ENCODE peak calls at places on chromosomes 5 and 9, in nine cellular contexts. O is prostate gland; J is stimulated activated CD4-positive, alpha-beta T cell treated with anti-CD3 and anti-CD28 coated beads, Interleukin-1b, Interleukin-23, amount 100 ng/mL, for 24 hours; M is fibroblast of lung; E is left ventricle myocardium superior; X is ureter; D is foreskin fibroblast; I is PC-9; Z is NCI-H1930. U is an unnamed sample.

GRCh38 chr5:142097681-142098080 is 10.9 kb upstream of the NDFIP1 start:
- DNase-seq in Z (no peak), O (no peak), J (no peak), M (no peak), I (peak; percentile 47), D (no peak), X (no peak), E (no peak), U (no peak)

GRCh38 chr5:107464876-107465275 is 205.9 kb downstream of the EFNA5 start:
- DNase-seq in I (no peak), E (no peak), O (no peak), J (no peak), D (no peak), X (no peak), M (no peak), Z (no peak), U (no peak)

GRCh38 chr5:160774646-160775313 is 77.2 kb downstream of the ATP10B start:
- DNase-seq in D (no peak), M (no peak), J (no peak), X (no peak), I (no peak), E (no peak), Z (no peak), O (no peak), U (no peak)

GRCh38 chr9:21688108-21689102 is 114.0 kb upstream of the MTAP start:
- DNase-seq in X (no peak), D (peak; percentile 80), M (peak; percentile 95), Z (no peak), O (no peak), I (no peak), E (peak; percentile 34), J (no peak), U (no peak)

GRCh38 chr9:96021616-96022444 is 146.3 kb downstream of the ERCC6L2 start:
- DNase-seq in X (no peak), J (no peak), E (peak; percentile 50), M (no peak), O (no peak), I (no peak), D (no peak), Z (no peak), U (no peak)

GRCh38 chr5:78574157-78574673 is 74.4 kb downstream of the LHFPL2 start:
- DNase-seq in O (no peak), X (no peak), Z (no peak), M (no peak), D (peak; percentile 54), E (no peak), J (no peak), I (no peak), U (no peak)

GRCh38 chr9:87405677-87406544 is 91.8 kb upstream of the DAPK1 start:
- DNase-seq in I (no peak), E (no peak), X (no peak), D (no peak), Z (no peak), O (no peak), J (no peak), M (peak; percentile 52), U (no peak)

GRCh38 chr9:38443181-38443580 is 18.9 kb upstream of the IGFBPL1 start:
- DNase-seq in Z (no peak), E (no peak), J (no peak), I (no peak), X (no peak), O (no peak), M (no peak), D (no peak), U (no peak)

GRCh38 chr9:137648396-137648795 is 29.6 kb downstream of the EHMT1 start:
- DNase-seq in D (no peak), X (no peak), Z (no peak), O (no peak), M (peak; percentile 52), E (no peak), I (no peak), J (no peak), U (no peak)

GRCh38 chr5:150142800-150143724 is 12.6 kb downstream of the PDGFRB start:
- DNase-seq in E (peak; percentile 85), I (peak; percentile 72), M (peak; percentile 97), O (no peak), D (peak; percentile 95), Z (no peak), X (peak; percentile 78), J (no peak), U (no peak)

GRCh38 chr5:65213921-65214525 is 267.7 kb downstream of the ADAMTS6 start:
- DNase-seq in M (peak; percentile 46), Z (no peak), E (no peak), X (no peak), I (no peak), O (no peak), D (no peak), J (no peak), U (no peak)

GRCh38 chr9:82939451-82939850 is 123.5 kb downstream of the RASEF start:
- DNase-seq in O (no peak), J (no peak), I (peak; percentile 48), E (no peak), X (peak; percentile 49), D (no peak), M (no peak), Z (no peak), U (no peak)

GRCh38 chr9:20186231-20186630 is 397.4 kb upstream of the SLC24A2 start:
- DNase-seq in E (no peak), D (no peak), J (no peak), X (no peak), M (no peak), O (no peak), I (no peak), Z (no peak), U (no peak)

GRCh38 chr9:86667307-86667706 is 280.0 kb downstream of the GAS1 start:
- DNase-seq in M (peak; percentile 29), Z (no peak), X (no peak), I (no peak), E (no peak), D (peak; percentile 37), O (no peak), J (no peak), U (no peak)

GRCh38 chr5:171122372-171122771 is 186.7 kb upstream of the TLX3 start:
- DNase-seq in D (no peak), X (no peak), Z (no peak), O (no peak), I (peak; percentile 23), E (peak; percentile 39), J (no peak), M (no peak), U (no peak)

GRCh38 chr9:37908698-37909186 is 4.8 kb upstream of the SLC25A51 start:
- DNase-seq in X (no peak), Z (no peak), O (no peak), J (no peak), E (no peak), M (no peak), I (no peak), D (peak; percentile 64), U (no peak)